ENCODE peak calls at places on chromosomes 16 and 17, in four cellular contexts. One of them, this sample, is unnamed.

GRCh38 chr17:2904135-2904534 is 107.9 kb downstream of the RAP1GAP2 start:
- DNase-seq in K562: no peak
- DNase-seq in HepG2: no peak
- DNase-seq in A549: no peak
- DNase-seq in this sample: no peak

GRCh38 chr17:82153745-82154375 is 55.8 kb upstream of the FASN start:
- DNase-seq in K562: peak
- DNase-seq in HepG2: peak
- DNase-seq in A549: peak
- DNase-seq in this sample: peak

GRCh38 chr16:87351320-87351698 is 32.3 kb downstream of the FBXO31 start:
- DNase-seq in K562: no peak
- DNase-seq in HepG2: no peak
- DNase-seq in A549: no peak
- DNase-seq in this sample: no peak

GRCh38 chr17:31416503-31416923 is 25.0 kb downstream of the RAB11FIP4 start:
- DNase-seq in K562: no peak
- DNase-seq in HepG2: peak
- DNase-seq in A549: no peak
- DNase-seq in this sample: no peak

GRCh38 chr16:15811778-15812750 is 44.8 kb downstream of the MYH11 start:
- DNase-seq in K562: no peak
- DNase-seq in HepG2: no peak
- DNase-seq in A549: peak
- DNase-seq in this sample: no peak

GRCh38 chr16:73058616-73059409 is 10.9 kb upstream of the ZFHX3 start:
- DNase-seq in K562: peak
- DNase-seq in HepG2: no peak
- DNase-seq in A549: peak
- DNase-seq in this sample: peak

GRCh38 chr16:52929478-52929877 is 123.2 kb downstream of the CHD9NB start:
- DNase-seq in K562: no peak
- DNase-seq in HepG2: no peak
- DNase-seq in A549: no peak
- DNase-seq in this sample: no peak

GRCh38 chr17:69605571-69605970 is 191.1 kb downstream of the MAP2K6 start:
- DNase-seq in K562: no peak
- DNase-seq in HepG2: no peak
- DNase-seq in A549: no peak
- DNase-seq in this sample: no peak

GRCh38 chr16:27236635-27237228 is 31.8 kb downstream of the NSMCE1 start:
- DNase-seq in K562: no peak
- DNase-seq in HepG2: no peak
- DNase-seq in A549: no peak
- DNase-seq in this sample: no peak

GRCh38 chr17:19305261-19305660 is 57.3 kb downstream of the B9D1 start:
- DNase-seq in K562: no peak
- DNase-seq in HepG2: no peak
- DNase-seq in A549: no peak
- DNase-seq in this sample: no peak

GRCh38 chr17:52681486-52681885 is 523.0 kb upstream of the CA10 start:
- DNase-seq in K562: no peak
- DNase-seq in HepG2: no peak
- DNase-seq in A549: no peak
- DNase-seq in this sample: no peak

GRCh38 chr16:46712911-46713310 is 23.5 kb downstream of the ORC6 start:
- DNase-seq in K562: no peak
- DNase-seq in HepG2: no peak
- DNase-seq in A549: no peak
- DNase-seq in this sample: no peak

GRCh38 chr16:89155184-89155679 is 16.3 kb upstream of the CDH15 start:
- DNase-seq in K562: no peak
- DNase-seq in HepG2: no peak
- DNase-seq in A549: no peak
- DNase-seq in this sample: no peak

GRCh38 chr16:83964684-83965443 is 3.2 kb upstream of the NECAB2 start:
- DNase-seq in K562: no peak
- DNase-seq in HepG2: no peak
- DNase-seq in A549: no peak
- DNase-seq in this sample: no peak

GRCh38 chr16:21184834-21185233 is 26.4 kb downstream of the LDAF1 start:
- DNase-seq in K562: no peak
- DNase-seq in HepG2: no peak
- DNase-seq in A549: no peak
- DNase-seq in this sample: no peak

GRCh38 chr16:81532491-81533174 is 88.0 kb downstream of the CMIP start:
- DNase-seq in K562: no peak
- DNase-seq in HepG2: peak
- DNase-seq in A549: peak
- DNase-seq in this sample: no peak

DNA sequence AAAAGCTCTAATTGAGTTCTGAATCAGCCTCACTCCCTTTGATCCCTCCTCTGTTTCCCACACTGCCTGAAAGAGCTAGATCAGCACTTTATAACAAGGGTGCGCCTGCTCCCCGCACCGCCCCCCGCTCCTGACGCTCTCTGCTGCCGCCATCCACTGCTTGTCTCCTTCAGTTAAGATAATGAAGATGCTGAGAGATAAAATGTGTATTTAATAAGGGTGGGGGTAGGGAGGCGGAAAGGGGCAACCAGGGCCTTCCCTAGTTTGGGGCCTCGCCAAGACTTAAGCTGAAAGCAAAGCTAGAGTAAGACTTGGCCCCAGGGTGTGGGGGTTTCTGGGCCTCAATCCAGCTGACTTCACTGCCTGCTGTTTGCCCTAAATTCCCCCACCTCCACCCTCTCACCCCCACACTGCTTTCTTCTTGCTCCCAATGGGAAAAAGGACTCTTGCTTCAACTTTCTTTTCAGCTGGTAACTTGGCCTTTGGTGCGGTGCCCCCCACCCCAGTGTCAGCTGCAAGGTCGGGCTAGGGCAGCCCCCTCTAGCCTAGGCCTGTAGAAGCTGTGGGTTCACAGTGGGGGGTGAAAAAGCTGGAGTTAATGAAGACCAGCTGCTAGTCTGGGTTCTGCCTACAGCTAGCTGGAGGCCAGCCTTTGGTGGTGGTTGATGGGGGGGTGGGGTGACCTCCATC is 1.8 kb upstream of the RARA start:
- DNase-seq in K562: peak
- DNase-seq in HepG2: no peak
- DNase-seq in A549: no peak
- DNase-seq in this sample: no peak
- TF ChIP-seq HMGXB4 in K562: no peak
- TF ChIP-seq HMGXB4 in HepG2: no peak
- TF ChIP-seq HMGXB4 in A549: no peak
- TF ChIP-seq HMGXB4 in this sample: no peak

GRCh38 chr16:29714396-29714795 is 31.4 kb downstream of the C16orf54 start:
- DNase-seq in K562: no peak
- DNase-seq in HepG2: no peak
- DNase-seq in A549: no peak
- DNase-seq in this sample: no peak

GRCh38 chr16:29712770-29713169 is 33.0 kb downstream of the C16orf54 start:
- DNase-seq in K562: no peak
- DNase-seq in HepG2: no peak
- DNase-seq in A549: no peak
- DNase-seq in this sample: no peak

GRCh38 chr16:29705030-29705429 is 26.1 kb downstream of the QPRT start:
- DNase-seq in K562: no peak
- DNase-seq in HepG2: no peak
- DNase-seq in A549: no peak
- DNase-seq in this sample: no peak

GRCh38 chr16:29710227-29711219 is 31.5 kb downstream of the QPRT start:
- DNase-seq in K562: peak
- DNase-seq in HepG2: peak
- DNase-seq in A549: peak
- DNase-seq in this sample: no peak

DNA sequence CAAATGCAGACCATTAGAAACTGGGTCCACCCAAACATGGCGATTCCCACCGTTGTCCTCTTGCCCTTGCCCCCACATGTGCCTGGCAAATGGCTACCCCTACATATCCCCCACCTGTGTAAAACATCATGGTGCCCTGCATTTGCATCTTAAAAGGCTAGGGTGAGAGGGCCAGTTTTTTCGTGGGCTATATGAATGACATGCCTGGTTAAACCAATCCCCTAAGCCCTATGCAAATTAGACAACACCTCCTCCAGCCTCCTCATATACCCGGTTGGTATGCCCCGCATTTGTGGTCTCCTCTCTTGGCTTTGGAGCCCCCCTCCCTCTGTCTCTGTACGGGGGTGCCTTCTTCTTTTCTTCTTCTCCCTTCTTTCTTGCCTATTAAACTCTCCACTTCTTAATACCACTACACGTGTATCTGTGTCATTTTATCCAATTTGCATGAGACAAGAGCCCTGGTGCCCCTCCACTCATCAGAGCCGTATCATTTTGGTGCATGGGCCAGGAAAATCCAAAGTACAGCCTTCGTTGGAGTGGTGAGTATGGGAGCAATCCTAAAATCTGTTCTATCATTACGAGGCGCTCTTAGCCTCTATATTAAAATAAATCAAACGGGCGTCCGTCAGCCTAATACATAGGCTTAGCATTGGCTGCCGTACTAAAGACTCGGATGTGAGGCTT is 30.1 kb downstream of the QPRT start:
- DNase-seq in K562: no peak
- DNase-seq in HepG2: no peak
- DNase-seq in A549: no peak
- DNase-seq in this sample: peak
- TF ChIP-seq HMGXB4 in K562: no peak
- TF ChIP-seq HMGXB4 in HepG2: no peak
- TF ChIP-seq HMGXB4 in A549: no peak
- TF ChIP-seq HMGXB4 in this sample: no peak

DNA sequence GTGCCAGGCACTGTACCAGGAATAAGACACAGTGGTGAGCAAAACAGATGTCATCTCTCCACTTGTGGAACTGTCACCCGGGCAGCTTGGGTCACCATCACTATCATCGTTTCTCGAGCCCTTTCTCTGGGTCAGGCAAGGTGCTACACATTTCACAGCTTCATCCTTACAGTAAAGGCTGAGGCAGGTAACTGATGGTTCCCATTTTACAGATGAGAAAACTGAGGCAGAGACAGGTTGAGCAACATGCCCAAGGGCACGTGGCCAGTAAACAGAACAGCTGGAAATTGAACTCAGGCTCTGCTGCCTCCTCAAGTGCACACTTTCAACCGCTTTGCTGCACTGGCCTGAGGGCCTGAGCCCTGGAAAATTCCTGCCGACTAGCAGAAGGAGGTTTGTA is 294.6 kb downstream of the XYLT1 start:
- DNase-seq in K562: no peak
- DNase-seq in HepG2: no peak
- DNase-seq in A549: no peak
- DNase-seq in this sample: no peak
- TF ChIP-seq HMGXB4 in K562: no peak
- TF ChIP-seq HMGXB4 in HepG2: no peak
- TF ChIP-seq HMGXB4 in A549: no peak
- TF ChIP-seq HMGXB4 in this sample: no peak

DNA sequence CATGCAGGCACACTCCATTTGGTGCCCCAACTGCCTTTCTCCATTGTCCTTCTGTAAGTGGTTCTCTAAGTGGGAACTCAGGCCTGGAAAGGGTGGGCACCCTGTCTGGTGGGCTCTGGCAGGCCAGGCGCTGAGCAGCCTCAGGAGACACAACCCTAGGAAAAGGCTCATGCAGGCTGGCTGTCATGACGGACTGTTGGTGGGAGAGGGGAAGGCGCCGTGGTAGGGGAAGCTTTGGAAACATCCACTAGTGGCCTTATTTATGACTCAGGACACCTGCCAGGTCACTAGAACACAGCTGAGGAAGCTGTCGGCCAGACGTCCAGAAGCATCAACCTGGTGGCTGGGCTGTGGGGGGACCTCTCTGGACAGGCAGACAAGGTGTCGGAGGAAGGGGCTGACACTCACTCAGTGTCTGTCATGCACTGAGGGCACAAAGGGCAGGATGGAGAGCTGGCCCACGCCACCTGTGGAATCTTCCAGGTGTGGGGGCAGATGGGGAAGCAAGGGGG is 216.0 kb downstream of the SEC14L1 start:
- DNase-seq in K562: no peak
- DNase-seq in HepG2: no peak
- DNase-seq in A549: no peak
- DNase-seq in this sample: no peak
- TF ChIP-seq HMGXB4 in K562: no peak
- TF ChIP-seq HMGXB4 in HepG2: no peak
- TF ChIP-seq HMGXB4 in A549: no peak
- TF ChIP-seq HMGXB4 in this sample: no peak